ENCODE peak calls at places on chromosome 13, in eight cellular contexts. One of them, this sample, is unnamed.
A peak's percentile ranks its signal among the peaks of the same experiment; 100 is the strongest.

GRCh38 chr13:29294869-29295268 is 300.6 kb downstream of the SLC7A1 start:
- DNase-seq in astrocyte of the cerebellum: no peak
- DNase-seq in endothelial cell: no peak
- DNase-seq in PC-9: no peak
- DNase-seq in brain microvascular endothelial cell: no peak
- DNase-seq in uterus: no peak
- DNase-seq in omental fat pad: no peak
- DNase-seq in neural crest cell: no peak
- DNase-seq in this sample: no peak

GRCh38 chr13:60765700-60766411 is 368.8 kb downstream of the TDRD3 start:
- DNase-seq in endothelial cell: no peak
- DNase-seq in PC-9: peak; percentile 11
- DNase-seq in brain microvascular endothelial cell: peak; percentile 38
- DNase-seq in omental fat pad: no peak
- DNase-seq in uterus: no peak
- DNase-seq in neural crest cell: no peak
- DNase-seq in astrocyte of the cerebellum: peak; percentile 42
- DNase-seq in this sample: no peak

GRCh38 chr13:35814573-35814972 is 316.6 kb downstream of the DCLK1 start:
- DNase-seq in uterus: no peak
- DNase-seq in neural crest cell: no peak
- DNase-seq in astrocyte of the cerebellum: no peak
- DNase-seq in brain microvascular endothelial cell: no peak
- DNase-seq in PC-9: no peak
- DNase-seq in omental fat pad: no peak
- DNase-seq in endothelial cell: no peak
- DNase-seq in this sample: no peak

GRCh38 chr13:111282425-111282824 is 38.0 kb upstream of the TEX29 start:
- DNase-seq in neural crest cell: no peak
- DNase-seq in uterus: no peak
- DNase-seq in astrocyte of the cerebellum: no peak
- DNase-seq in endothelial cell: no peak
- DNase-seq in brain microvascular endothelial cell: no peak
- DNase-seq in omental fat pad: no peak
- DNase-seq in PC-9: no peak
- DNase-seq in this sample: no peak

GRCh38 chr13:102182170-102182569 is 219.7 kb downstream of the FGF14 start:
- DNase-seq in endothelial cell: no peak
- DNase-seq in PC-9: no peak
- DNase-seq in brain microvascular endothelial cell: no peak
- DNase-seq in neural crest cell: no peak
- DNase-seq in astrocyte of the cerebellum: no peak
- DNase-seq in uterus: no peak
- DNase-seq in omental fat pad: no peak
- DNase-seq in this sample: no peak

GRCh38 chr13:112882555-112883024 is 86.4 kb upstream of the MCF2L start:
- DNase-seq in PC-9: no peak
- DNase-seq in neural crest cell: no peak
- DNase-seq in uterus: no peak
- DNase-seq in omental fat pad: no peak
- DNase-seq in astrocyte of the cerebellum: no peak
- DNase-seq in endothelial cell: no peak
- DNase-seq in brain microvascular endothelial cell: no peak
- DNase-seq in this sample: no peak

GRCh38 chr13:40780822-40781401 is 8.5 kb upstream of the SLC25A15 start:
- DNase-seq in PC-9: no peak
- DNase-seq in neural crest cell: no peak
- DNase-seq in endothelial cell: no peak
- DNase-seq in uterus: no peak
- DNase-seq in brain microvascular endothelial cell: peak; percentile 57
- DNase-seq in astrocyte of the cerebellum: no peak
- DNase-seq in omental fat pad: no peak
- DNase-seq in this sample: no peak

GRCh38 chr13:26759156-26759906 is 1.3 kb downstream of the GPR12 start:
- DNase-seq in brain microvascular endothelial cell: no peak
- DNase-seq in PC-9: no peak
- DNase-seq in omental fat pad: no peak
- DNase-seq in astrocyte of the cerebellum: no peak
- DNase-seq in endothelial cell: no peak
- DNase-seq in neural crest cell: no peak
- DNase-seq in uterus: no peak
- DNase-seq in this sample: no peak

GRCh38 chr13:78239681-78240080 is 321.1 kb upstream of the EDNRB start:
- DNase-seq in omental fat pad: no peak
- DNase-seq in brain microvascular endothelial cell: no peak
- DNase-seq in neural crest cell: peak; percentile 4
- DNase-seq in endothelial cell: no peak
- DNase-seq in astrocyte of the cerebellum: no peak
- DNase-seq in PC-9: no peak
- DNase-seq in uterus: no peak
- DNase-seq in this sample: no peak

GRCh38 chr13:33233547-33233946 is 52.0 kb downstream of the STARD13 start:
- DNase-seq in astrocyte of the cerebellum: no peak
- DNase-seq in endothelial cell: no peak
- DNase-seq in brain microvascular endothelial cell: no peak
- DNase-seq in PC-9: no peak
- DNase-seq in omental fat pad: no peak
- DNase-seq in uterus: no peak
- DNase-seq in neural crest cell: no peak
- DNase-seq in this sample: no peak

GRCh38 chr13:109203587-109203986 is 574.2 kb downstream of the MYO16 start:
- DNase-seq in PC-9: no peak
- DNase-seq in uterus: no peak
- DNase-seq in neural crest cell: no peak
- DNase-seq in endothelial cell: no peak
- DNase-seq in astrocyte of the cerebellum: no peak
- DNase-seq in brain microvascular endothelial cell: no peak
- DNase-seq in omental fat pad: no peak
- DNase-seq in this sample: no peak

GRCh38 chr13:100210966-100211710 is 122.2 kb downstream of the PCCA start:
- DNase-seq in PC-9: no peak
- DNase-seq in uterus: no peak
- DNase-seq in endothelial cell: no peak
- DNase-seq in neural crest cell: no peak
- DNase-seq in omental fat pad: no peak
- DNase-seq in brain microvascular endothelial cell: peak; percentile 51
- DNase-seq in astrocyte of the cerebellum: no peak
- DNase-seq in this sample: no peak

GRCh38 chr13:33367931-33368330 is 82.4 kb upstream of the STARD13 start:
- DNase-seq in omental fat pad: no peak
- DNase-seq in brain microvascular endothelial cell: no peak
- DNase-seq in neural crest cell: no peak
- DNase-seq in PC-9: no peak
- DNase-seq in endothelial cell: no peak
- DNase-seq in astrocyte of the cerebellum: no peak
- DNase-seq in uterus: no peak
- DNase-seq in this sample: no peak

GRCh38 chr13:50365683-50366391 is 350.6 kb downstream of the KCNRG start:
- DNase-seq in omental fat pad: no peak
- DNase-seq in astrocyte of the cerebellum: no peak
- DNase-seq in neural crest cell: no peak
- DNase-seq in endothelial cell: no peak
- DNase-seq in uterus: no peak
- DNase-seq in brain microvascular endothelial cell: no peak
- DNase-seq in PC-9: peak; percentile 73
- DNase-seq in this sample: no peak

GRCh38 chr13:71252191-71252704 is 614.8 kb downstream of the DACH1 start:
- DNase-seq in astrocyte of the cerebellum: no peak
- DNase-seq in uterus: no peak
- DNase-seq in omental fat pad: no peak
- DNase-seq in PC-9: no peak
- DNase-seq in endothelial cell: no peak
- DNase-seq in brain microvascular endothelial cell: no peak
- DNase-seq in neural crest cell: no peak
- DNase-seq in this sample: no peak

GRCh38 chr13:107421951-107422350 is 793.4 kb downstream of the LIG4 start:
- DNase-seq in neural crest cell: no peak
- DNase-seq in brain microvascular endothelial cell: peak; percentile 18
- DNase-seq in uterus: no peak
- DNase-seq in omental fat pad: no peak
- DNase-seq in endothelial cell: no peak
- DNase-seq in PC-9: no peak
- DNase-seq in astrocyte of the cerebellum: no peak
- DNase-seq in this sample: no peak

GRCh38 chr13:36323951-36324566 is 22.1 kb downstream of the SPART start:
- DNase-seq in brain microvascular endothelial cell: peak; percentile 17
- DNase-seq in PC-9: no peak
- DNase-seq in uterus: no peak
- DNase-seq in endothelial cell: no peak
- DNase-seq in astrocyte of the cerebellum: peak; percentile 68
- DNase-seq in omental fat pad: no peak
- DNase-seq in neural crest cell: no peak
- DNase-seq in this sample: no peak

GRCh38 chr13:19157461-19157860 is 24.2 kb downstream of the TUBA3C start:
- DNase-seq in brain microvascular endothelial cell: no peak
- DNase-seq in endothelial cell: no peak
- DNase-seq in astrocyte of the cerebellum: no peak
- DNase-seq in PC-9: no peak
- DNase-seq in uterus: no peak
- DNase-seq in omental fat pad: no peak
- DNase-seq in neural crest cell: no peak
- DNase-seq in this sample: no peak

GRCh38 chr13:105634059-105634458 is 901.4 kb downstream of the EFNB2 start:
- DNase-seq in PC-9: no peak
- DNase-seq in astrocyte of the cerebellum: no peak
- DNase-seq in omental fat pad: no peak
- DNase-seq in endothelial cell: no peak
- DNase-seq in brain microvascular endothelial cell: peak; percentile 21
- DNase-seq in uterus: no peak
- DNase-seq in neural crest cell: no peak
- DNase-seq in this sample: no peak

GRCh38 chr13:103805771-103806170 is 739.6 kb upstream of the SLC10A2 start:
- DNase-seq in astrocyte of the cerebellum: no peak
- DNase-seq in neural crest cell: no peak
- DNase-seq in brain microvascular endothelial cell: no peak
- DNase-seq in endothelial cell: no peak
- DNase-seq in PC-9: no peak
- DNase-seq in uterus: no peak
- DNase-seq in omental fat pad: no peak
- DNase-seq in this sample: no peak

GRCh38 chr13:102597029-102598015 is 536 bp downstream of the TPP2 start:
- DNase-seq in endothelial cell: peak; percentile 39
- DNase-seq in neural crest cell: peak; percentile 17
- DNase-seq in uterus: peak; percentile 23
- DNase-seq in omental fat pad: no peak
- DNase-seq in astrocyte of the cerebellum: peak; percentile 27
- DNase-seq in brain microvascular endothelial cell: peak; percentile 7
- DNase-seq in PC-9: peak; percentile 6
- DNase-seq in this sample: peak; percentile 40

GRCh38 chr13:63012016-63012415 is 1596.4 kb upstream of the PCDH20 start:
- DNase-seq in brain microvascular endothelial cell: no peak
- DNase-seq in astrocyte of the cerebellum: no peak
- DNase-seq in PC-9: no peak
- DNase-seq in omental fat pad: no peak
- DNase-seq in neural crest cell: no peak
- DNase-seq in endothelial cell: no peak
- DNase-seq in uterus: no peak
- DNase-seq in this sample: no peak

GRCh38 chr13:40340368-40341085 is 325.9 kb downstream of the FOXO1 start:
- DNase-seq in endothelial cell: no peak
- DNase-seq in brain microvascular endothelial cell: no peak
- DNase-seq in uterus: no peak
- DNase-seq in astrocyte of the cerebellum: no peak
- DNase-seq in omental fat pad: no peak
- DNase-seq in neural crest cell: no peak
- DNase-seq in PC-9: no peak
- DNase-seq in this sample: no peak

DNA sequence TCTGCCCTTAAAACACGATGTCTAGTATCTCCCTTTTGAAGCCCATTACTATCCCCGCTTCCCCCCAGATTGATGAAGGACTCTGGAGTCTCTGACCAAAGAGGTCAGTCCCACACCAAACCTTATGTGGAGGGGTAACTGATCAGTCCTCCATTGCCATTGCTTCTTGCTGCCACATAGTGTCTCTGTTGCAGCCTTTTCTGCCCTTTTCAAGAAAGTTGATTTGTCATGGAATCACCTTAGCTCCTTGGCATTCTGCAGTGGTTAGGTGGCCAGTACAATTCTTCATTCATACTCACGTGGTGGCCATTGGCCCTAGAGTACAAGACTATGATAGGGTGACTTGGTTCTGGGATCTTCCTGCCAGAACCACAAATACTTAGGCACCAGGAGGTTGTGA is 8.4 kb upstream of the HTR2A start:
- DNase-seq in uterus: no peak
- DNase-seq in neural crest cell: no peak
- DNase-seq in endothelial cell: no peak
- DNase-seq in astrocyte of the cerebellum: no peak
- DNase-seq in brain microvascular endothelial cell: no peak
- DNase-seq in PC-9: no peak
- DNase-seq in omental fat pad: no peak
- DNase-seq in this sample: no peak
- TF ChIP-seq CTCF in uterus: no peak
- TF ChIP-seq CTCF in neural crest cell: peak; percentile 15
- TF ChIP-seq CTCF in endothelial cell: no peak
- TF ChIP-seq CTCF in astrocyte of the cerebellum: peak; percentile 33
- TF ChIP-seq CTCF in brain microvascular endothelial cell: peak; percentile 51
- TF ChIP-seq CTCF in PC-9: no peak
- TF ChIP-seq CTCF in omental fat pad: no peak
- TF ChIP-seq CTCF in this sample: no peak

GRCh38 chr13:97018029-97018819 is 23.9 kb upstream of the OXGR1 start:
- DNase-seq in PC-9: peak; percentile 30
- DNase-seq in neural crest cell: peak; percentile 23
- DNase-seq in omental fat pad: no peak
- DNase-seq in endothelial cell: peak; percentile 38
- DNase-seq in astrocyte of the cerebellum: peak; percentile 37
- DNase-seq in brain microvascular endothelial cell: peak; percentile 66
- DNase-seq in uterus: peak; percentile 23
- DNase-seq in this sample: no peak
- TF ChIP-seq CTCF in PC-9: peak; percentile 93
- TF ChIP-seq CTCF in neural crest cell: peak; percentile 98
- TF ChIP-seq CTCF in omental fat pad: no peak
- TF ChIP-seq CTCF in endothelial cell: peak; percentile 91
- TF ChIP-seq CTCF in astrocyte of the cerebellum: peak; percentile 93
- TF ChIP-seq CTCF in brain microvascular endothelial cell: peak; percentile 88
- TF ChIP-seq CTCF in uterus: peak; percentile 73
- TF ChIP-seq CTCF in this sample: no peak

DNA sequence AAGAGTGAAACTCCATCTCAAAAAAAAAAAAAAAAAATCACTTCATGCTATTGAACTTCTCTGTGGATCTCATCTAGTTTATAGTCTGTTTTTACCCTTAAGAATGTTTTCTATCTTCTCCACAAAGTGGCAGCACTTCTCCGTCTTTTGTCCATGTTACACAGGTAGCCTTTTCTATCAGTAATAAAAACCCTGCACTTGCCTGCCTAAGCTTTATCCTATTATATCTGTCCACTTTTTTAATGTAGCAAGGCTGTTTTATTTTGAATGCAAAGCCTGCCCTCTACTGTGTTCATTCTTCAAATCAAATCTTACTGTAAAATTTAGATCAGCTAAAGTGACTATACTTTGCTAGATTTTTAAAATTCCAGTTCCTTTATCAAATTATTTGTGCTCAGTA is 124.0 kb downstream of the STOML3 start:
- DNase-seq in PC-9: no peak
- DNase-seq in endothelial cell: no peak
- DNase-seq in omental fat pad: no peak
- DNase-seq in astrocyte of the cerebellum: no peak
- DNase-seq in uterus: no peak
- DNase-seq in neural crest cell: no peak
- DNase-seq in brain microvascular endothelial cell: no peak
- DNase-seq in this sample: no peak
- TF ChIP-seq CTCF in PC-9: no peak
- TF ChIP-seq CTCF in endothelial cell: no peak
- TF ChIP-seq CTCF in omental fat pad: no peak
- TF ChIP-seq CTCF in astrocyte of the cerebellum: no peak
- TF ChIP-seq CTCF in uterus: no peak
- TF ChIP-seq CTCF in neural crest cell: no peak
- TF ChIP-seq CTCF in brain microvascular endothelial cell: no peak
- TF ChIP-seq CTCF in this sample: no peak

GRCh38 chr13:89361909-89362308 is 1690.7 kb downstream of the SLITRK5 start:
- DNase-seq in PC-9: no peak
- DNase-seq in uterus: no peak
- DNase-seq in omental fat pad: no peak
- DNase-seq in brain microvascular endothelial cell: no peak
- DNase-seq in astrocyte of the cerebellum: no peak
- DNase-seq in endothelial cell: no peak
- DNase-seq in neural crest cell: no peak
- DNase-seq in this sample: no peak
- TF ChIP-seq CTCF in PC-9: peak; percentile 46
- TF ChIP-seq CTCF in uterus: no peak
- TF ChIP-seq CTCF in omental fat pad: no peak
- TF ChIP-seq CTCF in brain microvascular endothelial cell: peak; percentile 48
- TF ChIP-seq CTCF in astrocyte of the cerebellum: peak; percentile 31
- TF ChIP-seq CTCF in endothelial cell: no peak
- TF ChIP-seq CTCF in neural crest cell: no peak
- TF ChIP-seq CTCF in this sample: no peak

This sample was measured in activated B cell treated with CpG ODN at 0.5 μM for 24 hours.